ENCODE peak calls at places on chromosomes 16 and 17, in ten cellular contexts. One of them, this sample, is unnamed.

GRCh38 chr16:82016964-82017363 is 5.7 kb upstream of the SDR42E1 start:
- DNase-seq in cardiac fibroblast: peak
- DNase-seq in foreskin fibroblast: peak
- DNase-seq in NCI-H460: no peak
- DNase-seq in neuronal stem cell: no peak
- DNase-seq in IMR-90: no peak
- DNase-seq in astrocyte of the cerebellum: no peak
- DNase-seq in amygdala: no peak
- DNase-seq in HT1080: no peak
- DNase-seq in naive thymus-derived CD8-positive, alpha-beta T cell: no peak
- DNase-seq in this sample: no peak

GRCh38 chr16:84976644-84977400 is 34.5 kb downstream of the ZDHHC7 start:
- DNase-seq in cardiac fibroblast: peak
- DNase-seq in foreskin fibroblast: peak
- DNase-seq in NCI-H460: no peak
- DNase-seq in neuronal stem cell: no peak
- DNase-seq in IMR-90: no peak
- DNase-seq in astrocyte of the cerebellum: no peak
- DNase-seq in amygdala: no peak
- DNase-seq in HT1080: no peak
- DNase-seq in naive thymus-derived CD8-positive, alpha-beta T cell: no peak
- DNase-seq in this sample: peak

GRCh38 chr17:49388692-49389513 is 25.8 kb downstream of the PHB1 start:
- DNase-seq in cardiac fibroblast: peak
- DNase-seq in foreskin fibroblast: peak
- DNase-seq in NCI-H460: no peak
- DNase-seq in neuronal stem cell: no peak
- DNase-seq in IMR-90: peak
- DNase-seq in astrocyte of the cerebellum: no peak
- DNase-seq in amygdala: no peak
- DNase-seq in HT1080: no peak
- DNase-seq in naive thymus-derived CD8-positive, alpha-beta T cell: no peak
- DNase-seq in this sample: peak

GRCh38 chr16:30896890-30897730 is 696 bp downstream of the CTF1 start:
- DNase-seq in cardiac fibroblast: peak
- DNase-seq in foreskin fibroblast: peak
- DNase-seq in NCI-H460: peak
- DNase-seq in neuronal stem cell: peak
- DNase-seq in IMR-90: peak
- DNase-seq in astrocyte of the cerebellum: peak
- DNase-seq in amygdala: peak
- DNase-seq in HT1080: peak
- DNase-seq in naive thymus-derived CD8-positive, alpha-beta T cell: peak
- DNase-seq in this sample: peak

GRCh38 chr17:33109331-33110072 is 117.9 kb downstream of the SPACA3 start:
- DNase-seq in cardiac fibroblast: no peak
- DNase-seq in foreskin fibroblast: no peak
- DNase-seq in NCI-H460: no peak
- DNase-seq in neuronal stem cell: no peak
- DNase-seq in IMR-90: no peak
- DNase-seq in astrocyte of the cerebellum: no peak
- DNase-seq in amygdala: no peak
- DNase-seq in HT1080: peak
- DNase-seq in naive thymus-derived CD8-positive, alpha-beta T cell: no peak
- DNase-seq in this sample: no peak

GRCh38 chr16:9682320-9682719 is 499.9 kb downstream of the GRIN2A start:
- DNase-seq in cardiac fibroblast: no peak
- DNase-seq in foreskin fibroblast: no peak
- DNase-seq in NCI-H460: no peak
- DNase-seq in neuronal stem cell: no peak
- DNase-seq in IMR-90: no peak
- DNase-seq in astrocyte of the cerebellum: no peak
- DNase-seq in amygdala: no peak
- DNase-seq in HT1080: no peak
- DNase-seq in naive thymus-derived CD8-positive, alpha-beta T cell: no peak
- DNase-seq in this sample: no peak

GRCh38 chr16:30185683-30186421 is 2.5 kb downstream of the CORO1A start:
- DNase-seq in cardiac fibroblast: no peak
- DNase-seq in foreskin fibroblast: no peak
- DNase-seq in NCI-H460: no peak
- DNase-seq in neuronal stem cell: no peak
- DNase-seq in IMR-90: no peak
- DNase-seq in astrocyte of the cerebellum: no peak
- DNase-seq in amygdala: no peak
- DNase-seq in HT1080: no peak
- DNase-seq in naive thymus-derived CD8-positive, alpha-beta T cell: peak
- DNase-seq in this sample: no peak

GRCh38 chr16:24626251-24626650 is 86.9 kb downstream of the RBBP6 start:
- DNase-seq in cardiac fibroblast: peak
- DNase-seq in foreskin fibroblast: peak
- DNase-seq in NCI-H460: no peak
- DNase-seq in neuronal stem cell: no peak
- DNase-seq in IMR-90: peak
- DNase-seq in astrocyte of the cerebellum: no peak
- DNase-seq in amygdala: no peak
- DNase-seq in HT1080: no peak
- DNase-seq in naive thymus-derived CD8-positive, alpha-beta T cell: no peak
- DNase-seq in this sample: no peak

GRCh38 chr16:28264656-28265055 is 27.7 kb upstream of the SBK1 start:
- DNase-seq in cardiac fibroblast: peak
- DNase-seq in foreskin fibroblast: peak
- DNase-seq in NCI-H460: no peak
- DNase-seq in neuronal stem cell: no peak
- DNase-seq in IMR-90: peak
- DNase-seq in astrocyte of the cerebellum: no peak
- DNase-seq in amygdala: no peak
- DNase-seq in HT1080: no peak
- DNase-seq in naive thymus-derived CD8-positive, alpha-beta T cell: no peak
- DNase-seq in this sample: peak

GRCh38 chr17:20267459-20267842 is 199.9 kb downstream of the LGALS9B start:
- DNase-seq in cardiac fibroblast: peak
- DNase-seq in foreskin fibroblast: no peak
- DNase-seq in NCI-H460: no peak
- DNase-seq in neuronal stem cell: no peak
- DNase-seq in IMR-90: no peak
- DNase-seq in astrocyte of the cerebellum: peak
- DNase-seq in amygdala: no peak
- DNase-seq in HT1080: peak
- DNase-seq in naive thymus-derived CD8-positive, alpha-beta T cell: peak
- DNase-seq in this sample: no peak

GRCh38 chr17:45834471-45835396 is 9.9 kb upstream of the SPPL2C start:
- DNase-seq in cardiac fibroblast: no peak
- DNase-seq in foreskin fibroblast: no peak
- DNase-seq in NCI-H460: no peak
- DNase-seq in neuronal stem cell: no peak
- DNase-seq in IMR-90: no peak
- DNase-seq in astrocyte of the cerebellum: no peak
- DNase-seq in amygdala: no peak
- DNase-seq in HT1080: peak
- DNase-seq in naive thymus-derived CD8-positive, alpha-beta T cell: no peak
- DNase-seq in this sample: peak

GRCh38 chr16:50282010-50282538 is 15.7 kb downstream of the ADCY7 start:
- DNase-seq in cardiac fibroblast: peak
- DNase-seq in foreskin fibroblast: no peak
- DNase-seq in NCI-H460: no peak
- DNase-seq in neuronal stem cell: no peak
- DNase-seq in IMR-90: no peak
- DNase-seq in astrocyte of the cerebellum: peak
- DNase-seq in amygdala: no peak
- DNase-seq in HT1080: no peak
- DNase-seq in naive thymus-derived CD8-positive, alpha-beta T cell: peak
- DNase-seq in this sample: peak

GRCh38 chr17:1620486-1620885 is 8.1 kb downstream of the SLC43A2 start:
- DNase-seq in cardiac fibroblast: no peak
- DNase-seq in foreskin fibroblast: no peak
- DNase-seq in NCI-H460: no peak
- DNase-seq in neuronal stem cell: no peak
- DNase-seq in IMR-90: no peak
- DNase-seq in astrocyte of the cerebellum: no peak
- DNase-seq in amygdala: no peak
- DNase-seq in HT1080: no peak
- DNase-seq in naive thymus-derived CD8-positive, alpha-beta T cell: no peak
- DNase-seq in this sample: no peak

GRCh38 chr16:72829846-72830620 is 217.9 kb downstream of the ZFHX3 start:
- DNase-seq in cardiac fibroblast: peak
- DNase-seq in foreskin fibroblast: peak
- DNase-seq in NCI-H460: no peak
- DNase-seq in neuronal stem cell: no peak
- DNase-seq in IMR-90: peak
- DNase-seq in astrocyte of the cerebellum: no peak
- DNase-seq in amygdala: no peak
- DNase-seq in HT1080: peak
- DNase-seq in naive thymus-derived CD8-positive, alpha-beta T cell: no peak
- DNase-seq in this sample: peak

GRCh38 chr16:930076-930475 is 40.7 kb downstream of the LMF1 start:
- DNase-seq in cardiac fibroblast: no peak
- DNase-seq in foreskin fibroblast: no peak
- DNase-seq in NCI-H460: no peak
- DNase-seq in neuronal stem cell: no peak
- DNase-seq in IMR-90: no peak
- DNase-seq in astrocyte of the cerebellum: no peak
- DNase-seq in amygdala: no peak
- DNase-seq in HT1080: no peak
- DNase-seq in naive thymus-derived CD8-positive, alpha-beta T cell: no peak
- DNase-seq in this sample: no peak

GRCh38 chr17:11739848-11740247 is 141.6 kb downstream of the DNAH9 start:
- DNase-seq in cardiac fibroblast: no peak
- DNase-seq in foreskin fibroblast: no peak
- DNase-seq in NCI-H460: no peak
- DNase-seq in neuronal stem cell: no peak
- DNase-seq in IMR-90: no peak
- DNase-seq in astrocyte of the cerebellum: no peak
- DNase-seq in amygdala: no peak
- DNase-seq in HT1080: no peak
- DNase-seq in naive thymus-derived CD8-positive, alpha-beta T cell: no peak
- DNase-seq in this sample: no peak

GRCh38 chr17:64534187-64534586 is 27.4 kb downstream of the CEP95 start:
- DNase-seq in cardiac fibroblast: no peak
- DNase-seq in foreskin fibroblast: peak
- DNase-seq in NCI-H460: peak
- DNase-seq in neuronal stem cell: no peak
- DNase-seq in IMR-90: no peak
- DNase-seq in astrocyte of the cerebellum: no peak
- DNase-seq in amygdala: no peak
- DNase-seq in HT1080: peak
- DNase-seq in naive thymus-derived CD8-positive, alpha-beta T cell: no peak
- DNase-seq in this sample: peak

GRCh38 chr17:28718317-28718672 is 627 bp upstream of the RAB34 start:
- DNase-seq in cardiac fibroblast: peak
- DNase-seq in foreskin fibroblast: no peak
- DNase-seq in NCI-H460: no peak
- DNase-seq in neuronal stem cell: peak
- DNase-seq in IMR-90: no peak
- DNase-seq in astrocyte of the cerebellum: no peak
- DNase-seq in amygdala: no peak
- DNase-seq in HT1080: no peak
- DNase-seq in naive thymus-derived CD8-positive, alpha-beta T cell: no peak
- DNase-seq in this sample: no peak

GRCh38 chr17:13114601-13115024 is 96.8 kb upstream of the ELAC2 start:
- DNase-seq in cardiac fibroblast: peak
- DNase-seq in foreskin fibroblast: peak
- DNase-seq in NCI-H460: peak
- DNase-seq in neuronal stem cell: peak
- DNase-seq in IMR-90: peak
- DNase-seq in astrocyte of the cerebellum: peak
- DNase-seq in amygdala: no peak
- DNase-seq in HT1080: peak
- DNase-seq in naive thymus-derived CD8-positive, alpha-beta T cell: no peak
- DNase-seq in this sample: peak

GRCh38 chr16:88389191-88389590 is 6.4 kb downstream of the ZNF469 start:
- DNase-seq in cardiac fibroblast: no peak
- DNase-seq in foreskin fibroblast: no peak
- DNase-seq in NCI-H460: no peak
- DNase-seq in neuronal stem cell: no peak
- DNase-seq in IMR-90: no peak
- DNase-seq in astrocyte of the cerebellum: no peak
- DNase-seq in amygdala: no peak
- DNase-seq in HT1080: no peak
- DNase-seq in naive thymus-derived CD8-positive, alpha-beta T cell: no peak
- DNase-seq in this sample: no peak

GRCh38 chr16:21101631-21102420 is 48.8 kb downstream of the DNAH3 start:
- DNase-seq in cardiac fibroblast: peak
- DNase-seq in foreskin fibroblast: peak
- DNase-seq in NCI-H460: peak
- DNase-seq in neuronal stem cell: peak
- DNase-seq in IMR-90: peak
- DNase-seq in astrocyte of the cerebellum: no peak
- DNase-seq in amygdala: no peak
- DNase-seq in HT1080: peak
- DNase-seq in naive thymus-derived CD8-positive, alpha-beta T cell: peak
- DNase-seq in this sample: peak

GRCh38 chr16:48155926-48156789 is at the start of gene ABCC12:
- DNase-seq in cardiac fibroblast: no peak
- DNase-seq in foreskin fibroblast: no peak
- DNase-seq in NCI-H460: no peak
- DNase-seq in neuronal stem cell: no peak
- DNase-seq in IMR-90: no peak
- DNase-seq in astrocyte of the cerebellum: no peak
- DNase-seq in amygdala: no peak
- DNase-seq in HT1080: no peak
- DNase-seq in naive thymus-derived CD8-positive, alpha-beta T cell: no peak
- DNase-seq in this sample: no peak

GRCh38 chr17:78185981-78186688 is 717 bp downstream of the TK1 start:
- DNase-seq in cardiac fibroblast: peak
- DNase-seq in foreskin fibroblast: peak
- DNase-seq in NCI-H460: no peak
- DNase-seq in neuronal stem cell: no peak
- DNase-seq in IMR-90: no peak
- DNase-seq in astrocyte of the cerebellum: no peak
- DNase-seq in amygdala: no peak
- DNase-seq in HT1080: peak
- DNase-seq in naive thymus-derived CD8-positive, alpha-beta T cell: no peak
- DNase-seq in this sample: peak

GRCh38 chr16:87012954-87013938 is 303.9 kb downstream of the C16orf95 start:
- DNase-seq in cardiac fibroblast: no peak
- DNase-seq in foreskin fibroblast: no peak
- DNase-seq in NCI-H460: no peak
- DNase-seq in neuronal stem cell: no peak
- DNase-seq in IMR-90: no peak
- DNase-seq in astrocyte of the cerebellum: no peak
- DNase-seq in amygdala: no peak
- DNase-seq in HT1080: no peak
- DNase-seq in naive thymus-derived CD8-positive, alpha-beta T cell: no peak
- DNase-seq in this sample: no peak

GRCh38 chr17:68320311-68320865 is 29.1 kb downstream of the ARSG start:
- DNase-seq in cardiac fibroblast: no peak
- DNase-seq in foreskin fibroblast: no peak
- DNase-seq in NCI-H460: no peak
- DNase-seq in neuronal stem cell: no peak
- DNase-seq in IMR-90: no peak
- DNase-seq in astrocyte of the cerebellum: no peak
- DNase-seq in amygdala: no peak
- DNase-seq in HT1080: no peak
- DNase-seq in naive thymus-derived CD8-positive, alpha-beta T cell: no peak
- DNase-seq in this sample: no peak

This sample was measured in RPMI7951.